ENCODE peak calls at places on chromosome 21, in seven cellular contexts. U, N, H, B, F, P and S are unnamed samples.

GRCh38 chr21:28832715-28833061 is 160.0 kb downstream of the LTN1 start:
- DNase-seq in B (no peak), U (no peak), N (no peak), H (no peak), F (no peak), P (no peak), S (no peak)

GRCh38 chr21:28904961-28905435 is 87.7 kb downstream of the LTN1 start:
- DNase-seq in U (no peak), F (no peak), N (no peak), B (no peak), P (no peak), H (no peak), S (no peak)

GRCh38 chr21:18832950-18833349 is 429.4 kb upstream of the TMPRSS15 start:
- DNase-seq in P (no peak), B (no peak), N (no peak), F (no peak), H (no peak), U (no peak), S (no peak)

GRCh38 chr21:29676395-29676794 is 263.4 kb downstream of the GRIK1 start:
- DNase-seq in F (no peak), P (no peak), H (no peak), N (no peak), B (peak), U (no peak), S (no peak)

GRCh38 chr21:24076179-24076578 is 1531.1 kb downstream of the MRPL39 start:
- DNase-seq in P (no peak), U (no peak), F (no peak), H (no peak), N (no peak), B (no peak), S (no peak)

GRCh38 chr21:29338256-29338655 is 39.5 kb downstream of the BACH1 start:
- DNase-seq in H (no peak), B (no peak), N (no peak), F (no peak), P (no peak), U (no peak), S (no peak)

GRCh38 chr21:28283652-28284490 is 708.8 kb downstream of the LTN1 start:
- DNase-seq in H (no peak), P (no peak), B (no peak), N (no peak), F (no peak), U (no peak), S (no peak)

GRCh38 chr21:24395320-24395933 is 1211.9 kb downstream of the MRPL39 start:
- DNase-seq in U (no peak), P (no peak), H (no peak), B (no peak), F (no peak), N (no peak), S (no peak)

GRCh38 chr21:43966946-43967512 is 45.1 kb upstream of the TRAPPC10 start:
- DNase-seq in P (no peak), N (no peak), H (no peak), F (no peak), B (no peak), U (no peak), S (no peak)

GRCh38 chr21:43364851-43365424 is 62.0 kb downstream of the SIK1 start:
- DNase-seq in U (no peak), N (no peak), B (no peak), F (peak), P (no peak), H (no peak), S (no peak)

GRCh38 chr21:34029724-34030528 is 43.5 kb upstream of the MRPS6 start:
- DNase-seq in H (no peak), N (peak), F (peak), B (peak), U (peak), P (no peak), S (no peak)

GRCh38 chr21:37193006-37193405 is 74.1 kb downstream of the VPS26C start:
- DNase-seq in F (no peak), U (no peak), P (no peak), N (no peak), H (no peak), B (peak), S (no peak)

GRCh38 chr21:43575466-43575841 is 83.8 kb downstream of the HSF2BP start:
- DNase-seq in P (no peak), H (no peak), N (no peak), B (no peak), U (no peak), F (no peak), S (no peak)

GRCh38 chr21:25889996-25890395 is 155.2 kb downstream of the GABPA start:
- DNase-seq in N (no peak), B (no peak), F (no peak), H (no peak), U (no peak), P (no peak), S (no peak)

GRCh38 chr21:43794857-43795256 is 5.5 kb downstream of the RRP1 start:
- DNase-seq in F (no peak), B (no peak), U (no peak), N (no peak), H (no peak), P (no peak), S (peak)

GRCh38 chr21:33655591-33656221 is 13.4 kb downstream of the ITSN1 start:
- DNase-seq in B (peak), H (no peak), N (peak), U (peak), F (no peak), P (no peak), S (no peak)

DNA sequence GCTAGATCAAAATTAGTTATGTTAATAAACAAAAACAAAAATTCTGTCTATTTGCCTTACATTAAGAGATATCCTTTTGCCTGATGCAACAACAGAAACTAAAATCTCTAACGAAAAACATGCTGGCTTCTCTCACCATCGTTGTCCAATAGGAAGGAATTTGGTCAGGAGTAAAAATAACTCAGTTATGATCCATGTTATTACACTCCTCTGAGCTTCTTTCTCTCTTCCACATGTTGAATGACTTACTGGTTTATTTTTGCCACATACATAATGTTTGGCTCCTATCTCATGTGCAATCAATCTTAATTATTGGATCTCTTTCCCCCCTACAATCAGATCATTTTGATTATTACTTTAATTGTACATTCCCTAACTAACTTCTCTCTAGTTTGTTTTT is 688.4 kb downstream of the USP25 start:
- DNase-seq in F (no peak), P (no peak), N (no peak), H (no peak), U (no peak), B (no peak), S (no peak)
- H3K27ac ChIP-seq in F (peak), P (peak), N (no peak), H (no peak), U (no peak), B (no peak), S (no peak)

GRCh38 chr21:39125752-39126485 is 57.3 kb downstream of the PSMG1 start:
- DNase-seq in U (peak), F (peak), H (peak), B (peak), P (no peak), N (peak), S (peak)
- TF ChIP-seq POLR2AphosphoS5 in U (peak), F (no peak), H (peak), B (no peak), P (no peak), N (no peak), S (peak)

GRCh38 chr21:41770901-41771624 is 4.2 kb upstream of the RIPK4 start:
- DNase-seq in P (peak), B (no peak), U (no peak), F (no peak), N (no peak), H (no peak), S (no peak)
- H3K27ac ChIP-seq in P (no peak), B (no peak), U (no peak), F (no peak), N (no peak), H (no peak), S (no peak)

GRCh38 chr21:45292399-45293213 is 4.9 kb upstream of the POFUT2 start:
- DNase-seq in U (peak), N (peak), H (peak), B (peak), P (peak), F (peak), S (peak)
- TF ChIP-seq POLR2AphosphoS5 in U (peak), N (peak), H (peak), B (no peak), P (peak), F (peak), S (peak)

GRCh38 chr21:32481875-32482408 is 69.4 kb downstream of the EVA1C start:
- DNase-seq in N (no peak), B (no peak), F (no peak), H (no peak), U (no peak), P (no peak), S (no peak)

GRCh38 chr21:32480381-32480780 is 67.9 kb downstream of the EVA1C start:
- DNase-seq in N (no peak), U (no peak), H (no peak), P (no peak), B (no peak), F (no peak), S (no peak)

GRCh38 chr21:32484706-32485380 is 72.3 kb downstream of the EVA1C start:
- DNase-seq in P (no peak), N (no peak), U (peak), B (no peak), H (peak), F (peak), S (no peak)

GRCh38 chr21:32482565-32483292 is 70.2 kb downstream of the EVA1C start:
- DNase-seq in P (no peak), F (no peak), U (no peak), H (no peak), B (no peak), N (no peak), S (no peak)

GRCh38 chr21:32483293-32483595 is 70.7 kb downstream of the EVA1C start:
- DNase-seq in P (no peak), N (no peak), U (peak), F (no peak), B (no peak), H (peak), S (no peak)
- H3K27ac ChIP-seq in P (peak), N (no peak), U (no peak), F (no peak), B (no peak), H (peak), S (no peak)

DNA sequence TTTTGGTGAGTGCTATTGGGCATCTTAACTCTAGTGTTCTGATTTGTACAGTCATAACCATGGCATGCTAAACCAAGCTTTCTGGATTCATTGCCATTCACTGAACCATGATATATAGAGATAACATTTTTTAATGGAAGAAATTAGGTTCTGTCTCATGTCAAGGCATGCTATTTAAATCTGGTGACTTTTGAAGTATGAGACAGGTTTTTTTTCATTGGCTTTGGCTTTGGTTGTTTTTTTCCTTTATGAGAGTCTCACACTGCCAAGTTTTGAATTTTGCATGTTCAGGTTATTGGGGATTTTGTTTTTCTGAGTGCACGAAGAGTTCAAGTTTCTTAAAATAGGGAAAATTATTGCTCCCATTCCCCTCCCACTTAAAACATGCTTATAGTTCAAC is 141.3 kb upstream of the ADAMTS5 start:
- DNase-seq in F (no peak), B (no peak), P (no peak), U (no peak), N (no peak), H (no peak), S (no peak)
- TF ChIP-seq POLR2AphosphoS5 in F (no peak), B (no peak), P (no peak), U (no peak), N (no peak), H (peak), S (no peak)

GRCh38 chr21:14236180-14236579 is 20.2 kb downstream of the RBM11 start:
- DNase-seq in F (no peak), N (no peak), P (no peak), U (no peak), H (no peak), B (peak), S (no peak)
- H3K27ac ChIP-seq in F (no peak), N (no peak), P (no peak), U (no peak), H (no peak), B (no peak), S (no peak)

DNA sequence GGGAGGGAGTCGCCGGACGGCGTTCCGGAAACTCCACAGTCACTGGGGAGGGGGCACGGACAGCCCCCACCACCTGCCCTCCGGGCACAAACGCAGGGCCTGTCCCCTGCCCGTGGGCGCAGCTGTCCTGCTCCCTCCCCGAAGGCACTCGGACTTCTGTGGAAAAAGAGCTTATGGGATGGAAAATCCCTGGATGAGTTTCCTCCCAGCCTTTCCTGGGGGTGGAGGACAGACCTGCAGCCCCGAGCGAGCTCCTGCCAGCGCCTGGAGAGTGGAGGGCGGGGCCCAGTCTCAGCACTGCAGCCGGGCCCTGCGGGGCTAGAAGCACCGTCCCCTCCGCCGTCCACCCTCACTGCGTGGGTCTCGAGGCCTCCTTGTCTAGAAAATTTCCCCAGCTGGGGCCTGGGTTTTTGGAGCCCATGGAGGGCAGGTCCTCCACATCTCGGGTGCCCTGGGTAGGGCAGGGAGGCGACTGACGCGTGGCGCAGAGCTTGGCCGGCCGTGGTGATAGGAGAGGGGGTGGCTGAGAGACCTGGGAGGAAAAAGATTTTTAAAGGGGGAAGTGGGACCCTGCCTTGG is 6.5 kb upstream of the COL6A1 start:
- DNase-seq in N (peak), F (peak), U (no peak), P (peak), H (no peak), B (peak), S (peak)
- TF ChIP-seq POLR2AphosphoS5 in N (no peak), F (no peak), U (no peak), P (no peak), H (peak), B (peak), S (peak)

GRCh38 chr21:46191257-46191685 is 7.0 kb upstream of the SPATC1L start:
- DNase-seq in U (no peak), P (peak), H (no peak), N (no peak), B (no peak), F (peak), S (no peak)
- H3K27ac ChIP-seq in U (no peak), P (peak), H (peak), N (no peak), B (no peak), F (no peak), S (no peak)

DNA sequence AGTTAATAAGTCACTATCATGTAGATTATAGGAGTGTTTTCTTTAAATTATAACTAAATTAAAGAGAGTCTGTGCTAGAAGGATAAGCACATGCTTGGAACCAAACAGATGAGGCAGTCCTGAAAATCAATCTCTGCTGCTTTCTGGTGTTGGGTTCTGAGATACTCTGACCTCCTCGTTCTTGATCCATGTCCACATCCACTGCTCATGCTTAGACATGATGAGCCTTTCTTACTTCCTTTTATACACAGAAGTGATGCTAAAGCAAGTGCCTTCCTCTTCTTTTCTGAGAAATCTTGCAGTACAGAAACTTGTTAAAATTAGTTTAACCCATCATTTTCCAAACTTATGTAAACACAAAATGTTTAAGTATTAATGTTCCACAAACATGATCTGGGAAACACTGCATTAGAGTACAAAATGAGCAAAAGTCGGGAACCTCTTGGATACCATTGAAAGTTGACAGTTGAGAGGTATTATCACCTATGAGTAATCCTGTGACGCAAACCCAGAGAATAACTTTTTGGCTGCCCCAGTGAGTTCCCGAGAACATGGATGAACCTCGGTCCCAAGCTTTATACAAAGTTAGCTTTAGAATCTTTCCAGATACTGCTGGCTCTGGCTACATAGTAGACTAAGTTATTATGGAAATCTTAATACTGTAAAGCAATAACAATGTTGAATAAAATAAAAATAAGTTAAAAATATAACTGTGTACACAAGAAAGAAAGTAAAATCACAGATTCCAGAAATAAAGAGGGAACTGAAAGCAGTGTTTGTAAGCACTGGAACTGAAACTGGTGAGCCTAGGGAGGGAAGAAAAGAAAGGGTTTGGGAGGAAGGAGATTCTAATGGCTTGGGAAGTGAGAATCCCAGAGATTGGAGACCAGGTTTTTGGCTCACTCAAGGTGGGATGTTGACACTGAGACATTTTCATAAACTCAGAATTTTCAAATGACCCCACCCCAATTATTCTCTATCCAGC is 429.3 kb upstream of the RUNX1 start:
- DNase-seq in U (no peak), H (no peak), F (no peak), B (no peak), N (no peak), P (no peak), S (no peak)
- TF ChIP-seq POLR2AphosphoS5 in U (no peak), H (no peak), F (no peak), B (no peak), N (no peak), P (no peak), S (no peak)